ENCODE peak calls at places on chromosomes 7 and 10, in six cellular contexts. H is adipocyte; F is AG09319; E is activated naive CD4-positive, alpha-beta T cell treated with anti-CD3 and anti-CD28 coated beads, Interleukin-2, amount 10 ng/mL, durations not matched to agents 7 days and 5 days; A is activated CD4-positive, alpha-beta T cell treated with anti-CD3 and anti-CD28 coated beads, Interleukin-2, amount 50 U/mL, for 1 hour; Z is GM12892. R is an unnamed sample.

GRCh38 chr10:3196971-3197353 is 24.4 kb upstream of the PITRM1 start:
- DNase-seq in H (no peak), F (no peak), E (no peak), A (no peak), Z (no peak), R (no peak)

GRCh38 chr10:64733980-64734379 is 1212.8 kb downstream of the REEP3 start:
- DNase-seq in H (no peak), F (no peak), E (no peak), A (no peak), Z (no peak), R (no peak)

GRCh38 chr7:41747951-41748350 is 45.1 kb upstream of the INHBA start:
- DNase-seq in H (no peak), F (no peak), E (no peak), A (no peak), Z (no peak), R (no peak)

GRCh38 chr10:122112625-122113160 is 123.7 kb downstream of the TACC2 start:
- DNase-seq in H (peak), F (peak), E (no peak), A (no peak), Z (no peak), R (peak)

GRCh38 chr10:108348215-108348614 is 1183.7 kb upstream of the SORCS1 start:
- DNase-seq in H (no peak), F (no peak), E (no peak), A (no peak), Z (no peak), R (no peak)

GRCh38 chr7:31695856-31696255 is 8.8 kb downstream of the PPP1R17 start:
- DNase-seq in H (no peak), F (no peak), E (no peak), A (no peak), Z (no peak), R (no peak)

GRCh38 chr7:83394776-83395175 is 232.1 kb upstream of the PCLO start:
- DNase-seq in H (no peak), F (no peak), E (no peak), A (no peak), Z (no peak), R (no peak)

GRCh38 chr7:111730476-111731300 is 168.4 kb upstream of the IMMP2L start:
- DNase-seq in H (peak), F (no peak), E (no peak), A (no peak), Z (no peak), R (no peak)

GRCh38 chr10:79019961-79020491 is 48.7 kb upstream of the ZMIZ1 start:
- DNase-seq in H (peak), F (no peak), E (no peak), A (no peak), Z (no peak), R (no peak)

GRCh38 chr7:52540041-52540440 is 495.4 kb upstream of the POM121L12 start:
- DNase-seq in H (no peak), F (no peak), E (no peak), A (no peak), Z (no peak), R (no peak)

GRCh38 chr7:389911-390601 is 100.1 kb downstream of the FOXL3 start:
- DNase-seq in H (no peak), F (no peak), E (no peak), A (no peak), Z (no peak), R (peak)

GRCh38 chr10:132712698-132713232 is 73.2 kb downstream of the NKX6-2 start:
- DNase-seq in H (no peak), F (no peak), E (no peak), A (no peak), Z (no peak), R (no peak)

GRCh38 chr7:118080947-118081346 is 103.0 kb upstream of the LSM8 start:
- DNase-seq in H (peak), F (no peak), E (no peak), A (no peak), Z (no peak), R (peak)

GRCh38 chr10:93028881-93029280 is 31.7 kb upstream of the CYP26C1 start:
- DNase-seq in H (peak), F (peak), E (no peak), A (no peak), Z (no peak), R (no peak)

GRCh38 chr7:155510975-155511595 is 35.3 kb downstream of the CNPY1 start:
- DNase-seq in H (no peak), F (no peak), E (no peak), A (no peak), Z (no peak), R (no peak)

GRCh38 chr10:118564652-118565051 is 30.8 kb downstream of the PRLHR start:
- DNase-seq in H (peak), F (no peak), E (no peak), A (no peak), Z (no peak), R (peak)

GRCh38 chr7:83065714-83066113 is 97.0 kb downstream of the PCLO start:
- DNase-seq in H (no peak), F (no peak), E (no peak), A (no peak), Z (no peak), R (no peak)

GRCh38 chr7:119377-120163 is 72.8 kb upstream of the FAM20C start:
- DNase-seq in H (peak), F (no peak), E (no peak), A (no peak), Z (no peak), R (no peak)

GRCh38 chr10:132877473-132877872 is 64.9 kb downstream of the CFAP46 start:
- DNase-seq in H (no peak), F (no peak), E (peak), A (no peak), Z (no peak), R (no peak)

GRCh38 chr7:129066290-129067131 is 11.6 kb upstream of the TNPO3 start:
- DNase-seq in H (peak), F (peak), E (no peak), A (no peak), Z (no peak), R (peak)

GRCh38 chr7:101169110-101169837 is 3.9 kb upstream of the VGF start:
- DNase-seq in H (no peak), F (no peak), E (no peak), A (no peak), Z (no peak), R (peak)

GRCh38 chr10:97553575-97554100 is 18.9 kb upstream of the ANKRD2 start:
- DNase-seq in H (peak), F (no peak), E (peak), A (peak), Z (no peak), R (peak)

GRCh38 chr10:123582084-123582989 is 83.8 kb upstream of the GPR26 start:
- DNase-seq in H (peak), F (peak), E (peak), A (peak), Z (peak), R (peak)

GRCh38 chr10:12389154-12389734 is 39.9 kb downstream of the CAMK1D start:
- DNase-seq in H (no peak), F (no peak), E (no peak), A (no peak), Z (no peak), R (no peak)

GRCh38 chr10:35573786-35574185 is 31.4 kb upstream of the GJD4 start:
- DNase-seq in H (no peak), F (no peak), E (no peak), A (no peak), Z (no peak), R (no peak)

GRCh38 chr7:111424768-111425167 is 137.5 kb downstream of the IMMP2L start:
- DNase-seq in H (peak), F (no peak), E (no peak), A (no peak), Z (no peak), R (no peak)

GRCh38 chr7:31875424-31875823 is 188.4 kb downstream of the PPP1R17 start:
- DNase-seq in H (no peak), F (no peak), E (no peak), A (no peak), Z (no peak), R (no peak)

R was measured in H9.